ENCODE peak calls at places on chromosomes 6 and 20, in six cellular contexts. Z is dorsolateral prefrontal cortex, J is WERI-Rb-1, U is heart right ventricle, O is heart left ventricle, E is RWPE1. L is an unnamed sample.

GRCh38 chr6:6221829-6222535 is 98.5 kb downstream of the F13A1 start:
- DNase-seq in Z (no peak), J (peak), U (no peak), O (no peak), E (no peak), L (no peak)

GRCh38 chr20:32333181-32333987 is 24.7 kb upstream of the ASXL1 start:
- DNase-seq in Z (peak), J (no peak), U (no peak), O (no peak), E (no peak), L (no peak)

GRCh38 chr6:111478749-111479148 is 4.3 kb downstream of the REV3L start:
- DNase-seq in Z (no peak), J (no peak), U (no peak), O (no peak), E (peak), L (no peak)

GRCh38 chr6:113875470-113875869 is 18.3 kb downstream of the MARCKS start:
- DNase-seq in Z (no peak), J (no peak), U (no peak), O (no peak), E (no peak), L (no peak)

GRCh38 chr6:155194399-155194798 is 69.4 kb upstream of the CLDN20 start:
- DNase-seq in Z (no peak), J (no peak), U (no peak), O (no peak), E (no peak), L (no peak)

GRCh38 chr6:116533233-116533957 is 12.1 kb downstream of the TRAPPC3L start:
- DNase-seq in Z (no peak), J (peak), U (no peak), O (no peak), E (no peak), L (no peak)

GRCh38 chr6:116314878-116315277 is 35.1 kb upstream of the TSPYL1 start:
- DNase-seq in Z (no peak), J (no peak), U (no peak), O (no peak), E (no peak), L (no peak)

GRCh38 chr6:35083507-35083906 is 57.6 kb downstream of the TCP11 start:
- DNase-seq in Z (no peak), J (no peak), U (no peak), O (peak), E (no peak), L (no peak)

GRCh38 chr20:43751167-43752050 is 24.6 kb upstream of the GTSF1L start:
- DNase-seq in Z (no peak), J (no peak), U (no peak), O (no peak), E (peak), L (peak)
- TF ChIP-seq CTCF in Z (no peak), J (no peak), U (no peak), O (no peak), E (no peak), L (no peak)

GRCh38 chr6:28910901-28911680 is 12.7 kb downstream of the TRIM27 start:
- DNase-seq in Z (no peak), J (no peak), U (no peak), O (no peak), E (no peak), L (no peak)
- H3K27ac ChIP-seq in Z (no peak), J (no peak), U (no peak), O (no peak), E (no peak), L (no peak)

DNA sequence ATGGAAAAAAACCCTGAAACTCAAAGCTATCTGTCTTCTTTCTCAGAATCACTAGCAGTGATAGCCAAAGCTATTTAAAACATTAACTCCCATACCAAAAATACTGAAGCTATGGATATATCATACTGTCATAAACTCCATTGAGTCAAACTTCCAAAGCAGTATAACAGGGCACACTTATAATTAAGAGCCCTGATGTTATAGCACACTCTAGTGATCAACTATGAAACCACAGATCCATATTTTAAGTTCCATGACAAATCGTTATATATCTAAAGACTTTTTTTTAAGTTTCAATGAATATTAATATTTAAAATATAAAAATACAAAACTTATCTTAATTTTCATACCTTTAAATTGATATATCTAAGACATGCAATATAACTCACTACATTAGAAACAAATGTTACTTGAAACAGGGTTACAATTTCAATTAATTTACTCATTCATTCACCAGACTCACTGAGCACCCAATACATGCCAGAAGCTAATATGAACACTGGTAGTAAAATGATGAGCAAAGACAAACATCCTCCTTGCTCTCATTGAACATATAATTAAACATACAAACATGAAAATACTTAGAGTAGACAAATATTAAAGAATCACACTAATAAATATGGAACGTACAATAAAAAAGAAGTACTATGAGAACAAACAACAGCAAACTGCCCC is 69.3 kb downstream of the IBTK start:
- DNase-seq in Z (no peak), J (no peak), U (no peak), O (no peak), E (no peak), L (no peak)
- TF ChIP-seq CTCF in Z (peak), J (peak), U (peak), O (peak), E (peak), L (peak)

GRCh38 chr20:24962510-24962909 is 13.4 kb downstream of the CST7 start:
- DNase-seq in Z (no peak), J (peak), U (no peak), O (no peak), E (no peak), L (no peak)

GRCh38 chr20:24963672-24964517 is 14.8 kb downstream of the CST7 start:
- DNase-seq in Z (no peak), J (peak), U (no peak), O (no peak), E (no peak), L (no peak)

GRCh38 chr20:24966317-24967012 is 17.4 kb downstream of the CST7 start:
- DNase-seq in Z (peak), J (no peak), U (no peak), O (no peak), E (no peak), L (no peak)

GRCh38 chr20:24965065-24965919 is 16.2 kb downstream of the CST7 start:
- DNase-seq in Z (no peak), J (peak), U (no peak), O (no peak), E (no peak), L (no peak)

DNA sequence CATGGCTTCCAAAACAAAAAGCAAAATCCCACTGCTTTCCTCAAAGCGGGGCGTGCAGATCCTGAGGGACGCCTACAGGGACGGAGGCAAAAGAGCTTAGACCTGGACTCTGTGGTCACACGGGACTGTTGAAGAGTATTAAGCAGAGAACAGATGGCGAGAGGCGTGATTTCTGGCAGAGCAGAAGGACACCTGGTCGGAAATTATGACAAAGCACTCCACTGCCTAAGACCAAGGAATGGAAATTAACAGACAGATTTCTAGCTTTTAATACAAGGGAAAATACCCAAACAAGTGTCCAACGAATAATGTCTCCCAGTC is 15.4 kb downstream of the CST7 start:
- DNase-seq in Z (no peak), J (peak), U (no peak), O (no peak), E (no peak), L (no peak)
- H3K27ac ChIP-seq in Z (no peak), J (peak), U (no peak), O (no peak), E (no peak), L (no peak)

GRCh38 chr6:13575377-13575775 is 975 bp downstream of the SIRT5 start:
- DNase-seq in Z (no peak), J (no peak), U (no peak), O (no peak), E (no peak), L (no peak)
- TF ChIP-seq CTCF in Z (peak), J (peak), U (peak), O (peak), E (peak), L (peak)

GRCh38 chr20:50534567-50534966 is 24.4 kb downstream of the PTPN1 start:
- DNase-seq in Z (no peak), J (no peak), U (no peak), O (no peak), E (no peak), L (peak)
- H3K27ac ChIP-seq in Z (no peak), J (no peak), U (no peak), O (no peak), E (peak), L (peak)

DNA sequence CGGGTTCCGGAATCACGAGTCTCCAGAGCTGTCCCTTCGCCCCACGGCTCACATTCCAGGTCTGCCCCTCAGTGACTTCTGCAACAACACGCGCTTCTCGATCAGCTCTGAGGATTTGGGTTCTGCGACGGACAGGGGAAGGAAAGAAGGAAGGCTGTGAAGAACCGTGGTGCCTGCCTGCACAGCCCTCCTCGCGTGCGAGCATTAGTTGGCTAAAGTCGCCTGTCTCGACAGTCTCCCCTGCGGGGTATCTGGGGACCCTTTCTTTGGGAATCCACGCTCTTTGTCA is 23.1 kb downstream of the VPS52 start:
- DNase-seq in Z (no peak), J (no peak), U (no peak), O (no peak), E (peak), L (no peak)
- TF ChIP-seq CTCF in Z (peak), J (no peak), U (peak), O (no peak), E (peak), L (no peak)

GRCh38 chr6:16346831-16347230 is 108.4 kb downstream of the GMPR start:
- DNase-seq in Z (no peak), J (no peak), U (no peak), O (no peak), E (no peak), L (no peak)

GRCh38 chr6:16345449-16346330 is 107.3 kb downstream of the GMPR start:
- DNase-seq in Z (no peak), J (no peak), U (no peak), O (peak), E (peak), L (peak)

GRCh38 chr6:16343593-16343992 is 105.2 kb downstream of the GMPR start:
- DNase-seq in Z (no peak), J (no peak), U (no peak), O (no peak), E (no peak), L (no peak)

GRCh38 chr6:16339263-16339587 is 100.8 kb downstream of the GMPR start:
- DNase-seq in Z (no peak), J (no peak), U (no peak), O (no peak), E (no peak), L (no peak)

DNA sequence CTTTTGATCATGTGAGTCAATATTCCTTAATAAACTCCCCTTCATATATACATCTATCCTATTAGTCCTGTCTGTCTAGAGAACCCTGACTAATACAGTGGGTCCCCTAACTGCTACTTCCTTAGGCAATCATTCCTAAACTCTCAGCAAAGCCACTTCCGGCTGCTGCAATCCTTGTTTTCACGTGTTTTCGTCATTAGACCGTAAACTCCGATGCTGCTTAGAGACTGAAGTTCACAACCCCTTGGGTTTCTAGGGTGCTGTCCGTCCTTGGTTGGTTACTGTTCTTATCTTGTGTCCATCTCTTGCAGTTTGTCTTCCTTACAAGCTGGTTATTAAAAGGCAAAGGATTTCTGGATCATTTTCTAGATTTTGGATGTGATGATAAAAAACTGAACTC is 106.4 kb downstream of the GMPR start:
- DNase-seq in Z (no peak), J (no peak), U (no peak), O (no peak), E (no peak), L (no peak)
- H3K27ac ChIP-seq in Z (no peak), J (no peak), U (no peak), O (no peak), E (no peak), L (peak)

GRCh38 chr20:1735417-1736089 is 78.0 kb upstream of the SIRPG start:
- DNase-seq in Z (no peak), J (no peak), U (no peak), O (no peak), E (no peak), L (no peak)

GRCh38 chr20:1737134-1737533 is 79.6 kb upstream of the SIRPG start:
- DNase-seq in Z (no peak), J (no peak), U (no peak), O (no peak), E (no peak), L (no peak)

GRCh38 chr20:1734269-1734858 is 76.8 kb upstream of the SIRPG start:
- DNase-seq in Z (peak), J (no peak), U (no peak), O (no peak), E (no peak), L (no peak)
- TF ChIP-seq CTCF in Z (peak), J (peak), U (peak), O (no peak), E (no peak), L (no peak)